ENCODE peak calls at places on chromosomes 1 and 21, in seven cellular contexts. C is mesothelial cell of epicardium, W is heart left ventricle, O is AG04449, P is uterus, R is nephron progenitor cell, D is BJ. Z is an unnamed sample.

GRCh38 chr1:31746687-31747086 is 17.5 kb downstream of the ADGRB2 start:
- DNase-seq in C (no peak), W (no peak), O (no peak), P (no peak), R (no peak), D (no peak), Z (no peak)

GRCh38 chr21:34908424-34909055 is 140.6 kb downstream of the RUNX1 start:
- DNase-seq in C (no peak), W (no peak), O (no peak), P (peak), R (no peak), D (no peak), Z (no peak)

GRCh38 chr1:227741166-227741870 is 6.1 kb downstream of the SNAP47 start:
- DNase-seq in C (no peak), W (no peak), O (no peak), P (no peak), R (no peak), D (no peak), Z (no peak)

GRCh38 chr1:236064674-236065508 is at the start of gene NID1:
- DNase-seq in C (peak), W (peak), O (no peak), P (peak), R (peak), D (no peak), Z (no peak)

GRCh38 chr1:29240986-29241385 is 4.7 kb downstream of the PTPRU start:
- DNase-seq in C (no peak), W (no peak), O (no peak), P (no peak), R (no peak), D (no peak), Z (no peak)

GRCh38 chr1:179826626-179827280 is 50.9 kb downstream of the TOR1AIP2 start:
- DNase-seq in C (no peak), W (no peak), O (no peak), P (no peak), R (no peak), D (no peak), Z (no peak)

GRCh38 chr1:10679521-10680220 is 116.8 kb downstream of the CASZ1 start:
- DNase-seq in C (peak), W (peak), O (peak), P (no peak), R (peak), D (no peak), Z (no peak)

GRCh38 chr1:10467078-10467477 is 5.3 kb downstream of the DFFA start:
- DNase-seq in C (no peak), W (no peak), O (no peak), P (no peak), R (no peak), D (no peak), Z (no peak)

GRCh38 chr1:232627645-232628334 is 2.1 kb downstream of the SIPA1L2 start:
- DNase-seq in C (no peak), W (no peak), O (no peak), P (no peak), R (no peak), D (no peak), Z (no peak)

GRCh38 chr1:8020032-8020431 is 6.1 kb downstream of the ERRFI1 start:
- DNase-seq in C (no peak), W (no peak), O (no peak), P (no peak), R (no peak), D (no peak), Z (no peak)

GRCh38 chr1:7953850-7954609 is 7.5 kb upstream of the PARK7 start:
- DNase-seq in C (no peak), W (peak), O (no peak), P (peak), R (no peak), D (peak), Z (peak)

GRCh38 chr1:36397378-36398230 is at the start of gene LSM10:
- DNase-seq in C (peak), W (peak), O (peak), P (peak), R (peak), D (peak), Z (peak)

GRCh38 chr1:245370175-245370825 is 215.5 kb downstream of the KIF26B start:
- DNase-seq in C (no peak), W (no peak), O (no peak), P (no peak), R (no peak), D (no peak), Z (no peak)

GRCh38 chr1:233745114-233745513 is 131.2 kb downstream of the KCNK1 start:
- DNase-seq in C (no peak), W (no peak), O (no peak), P (no peak), R (no peak), D (no peak), Z (no peak)

GRCh38 chr1:172699111-172699510 is 40.2 kb downstream of the FASLG start:
- DNase-seq in C (no peak), W (no peak), O (no peak), P (no peak), R (no peak), D (no peak), Z (no peak)

GRCh38 chr1:41700986-41701535 is 216.6 kb upstream of the EDN2 start:
- DNase-seq in C (no peak), W (no peak), O (no peak), P (no peak), R (no peak), D (no peak), Z (no peak)

GRCh38 chr1:111734426-111734825 is 4.8 kb downstream of the INKA2 start:
- DNase-seq in C (no peak), W (no peak), O (no peak), P (no peak), R (no peak), D (no peak), Z (no peak)

GRCh38 chr1:65156910-65157545 is 9.0 kb downstream of the AK4 start:
- DNase-seq in C (no peak), W (no peak), O (no peak), P (no peak), R (no peak), D (no peak), Z (no peak)

GRCh38 chr1:110449661-110450651 is 993 bp upstream of the PROK1 start:
- DNase-seq in C (no peak), W (no peak), O (no peak), P (no peak), R (no peak), D (no peak), Z (no peak)

GRCh38 chr1:41507152-41507720 is 22.8 kb upstream of the EDN2 start:
- DNase-seq in C (no peak), W (no peak), O (no peak), P (no peak), R (no peak), D (no peak), Z (no peak)

GRCh38 chr1:6937048-6937447 is 151.8 kb downstream of the CAMTA1 start:
- DNase-seq in C (no peak), W (no peak), O (no peak), P (no peak), R (no peak), D (no peak), Z (no peak)

GRCh38 chr1:27503033-27503432 is 13.1 kb upstream of the WASF2 start:
- DNase-seq in C (no peak), W (no peak), O (no peak), P (no peak), R (no peak), D (no peak), Z (no peak)

GRCh38 chr1:2796890-2797740 is 4.4 kb downstream of the TTC34 start:
- DNase-seq in C (no peak), W (peak), O (no peak), P (no peak), R (no peak), D (no peak), Z (peak)

GRCh38 chr1:87203890-87204289 is 124.8 kb upstream of the LMO4 start:
- DNase-seq in C (no peak), W (no peak), O (no peak), P (no peak), R (no peak), D (no peak), Z (no peak)

GRCh38 chr1:35049116-35049515 is 17.4 kb upstream of the ZMYM6 start:
- DNase-seq in C (no peak), W (no peak), O (no peak), P (no peak), R (no peak), D (no peak), Z (no peak)

GRCh38 chr1:246066553-246066952 is 440.5 kb downstream of the SMYD3 start:
- DNase-seq in C (no peak), W (no peak), O (no peak), P (no peak), R (peak), D (no peak), Z (no peak)

GRCh38 chr1:170664283-170664827 is 424 bp downstream of the PRRX1 start:
- DNase-seq in C (peak), W (peak), O (no peak), P (peak), R (peak), D (no peak), Z (no peak)
- TF ChIP-seq CTCF in C (no peak), W (no peak), O (no peak), P (no peak), R (no peak), D (no peak), Z (no peak)

DNA sequence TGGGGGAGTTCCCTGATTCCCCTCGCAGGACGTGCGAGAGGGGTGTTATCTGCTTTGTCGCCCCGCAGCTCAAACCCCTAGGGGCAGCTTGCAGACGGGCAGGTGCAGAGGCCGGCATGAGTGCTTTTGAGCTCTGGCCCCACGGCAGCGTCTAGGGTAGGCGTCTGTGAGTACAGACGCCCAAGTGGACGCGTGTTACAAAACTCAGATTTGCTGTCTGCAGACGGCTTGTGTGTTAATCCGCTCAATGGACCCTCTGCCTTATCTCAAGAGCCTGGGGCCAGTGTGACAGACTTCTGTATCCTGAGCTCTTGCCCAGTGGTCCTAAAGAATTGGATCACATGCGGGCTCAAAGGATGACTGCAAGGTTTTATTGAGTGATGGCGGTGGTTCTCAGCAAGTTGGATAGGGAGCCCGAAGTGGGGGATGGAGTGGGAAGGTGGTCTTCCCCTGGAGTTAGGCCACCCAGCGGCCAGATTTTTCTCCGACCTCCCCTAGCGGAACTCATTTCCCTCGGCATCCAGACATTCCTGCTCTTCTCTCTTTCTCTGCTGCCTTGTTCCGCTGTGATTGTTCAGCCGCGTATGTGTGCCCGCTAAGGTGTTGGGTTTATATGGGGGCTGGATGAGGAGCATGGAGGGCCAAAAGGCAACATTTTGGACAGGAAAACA is 9.4 kb downstream of the CFHR4 start:
- DNase-seq in C (no peak), W (no peak), O (no peak), P (no peak), R (no peak), D (no peak), Z (no peak)
- TF ChIP-seq CTCF in C (no peak), W (no peak), O (no peak), P (no peak), R (no peak), D (no peak), Z (no peak)

DNA sequence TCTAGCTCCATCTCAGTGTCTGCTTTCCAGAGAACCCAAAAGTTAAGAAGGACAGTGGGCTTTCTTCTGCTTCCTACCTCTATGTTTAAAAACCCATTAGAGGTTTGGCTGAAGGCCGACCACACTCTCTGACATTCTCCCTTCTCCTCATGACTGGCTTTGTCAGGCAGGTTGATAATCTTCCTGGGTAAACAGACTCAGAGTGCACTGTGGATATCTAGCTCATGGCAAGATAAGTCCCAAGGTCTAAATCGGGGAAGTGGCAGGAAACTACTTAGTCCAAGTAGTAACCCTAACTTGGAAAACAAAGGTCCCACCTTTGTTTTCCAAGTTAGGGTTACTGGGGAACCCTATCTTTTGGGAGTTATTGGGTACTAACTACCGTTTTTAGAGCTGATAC is 161.9 kb upstream of the SPAG17 start:
- DNase-seq in C (no peak), W (no peak), O (no peak), P (no peak), R (no peak), D (no peak), Z (no peak)
- TF ChIP-seq CTCF in C (no peak), W (no peak), O (no peak), P (no peak), R (no peak), D (no peak), Z (no peak)

GRCh38 chr21:33302796-33303195 is 22.0 kb upstream of the IFNAR1 start:
- DNase-seq in C (no peak), W (no peak), O (no peak), P (no peak), R (no peak), D (no peak), Z (no peak)
- TF ChIP-seq CTCF in C (no peak), W (no peak), O (no peak), P (no peak), R (no peak), D (no peak), Z (no peak)

DNA sequence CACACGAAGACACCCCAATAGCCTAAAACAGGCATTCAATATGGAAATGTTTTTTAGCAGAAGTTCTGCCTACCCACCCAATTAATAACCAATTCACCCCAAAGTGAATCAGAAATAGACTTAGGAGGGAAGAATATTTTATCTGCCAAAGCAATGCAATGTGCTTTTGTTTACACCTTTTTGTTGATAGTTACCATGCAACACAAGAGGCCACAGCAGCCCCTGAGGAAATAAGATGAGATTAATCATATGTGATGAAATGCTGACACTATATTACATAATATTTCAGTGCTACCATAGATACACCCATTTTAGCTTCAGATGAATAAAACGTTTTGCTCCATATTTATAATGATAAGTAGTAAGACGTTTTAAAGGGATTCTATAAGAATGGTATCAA is 60.9 kb upstream of the RGS2 start:
- DNase-seq in C (no peak), W (no peak), O (no peak), P (no peak), R (no peak), D (no peak), Z (no peak)
- TF ChIP-seq CTCF in C (no peak), W (no peak), O (no peak), P (no peak), R (no peak), D (no peak), Z (no peak)

Z was measured in dorsolateral prefrontal cortex.